ENCODE peak calls at places on chromosomes 6 and 20, in four cellular contexts. G is K562, E is GM12878, Z is HepG2. T is an unnamed sample.

GRCh38 chr6:98047881-98048280 is 764.9 kb upstream of the MMS22L start:
- DNase-seq in G (no peak), E (no peak), Z (no peak), T (no peak)

GRCh38 chr6:21791596-21791995 is 198.0 kb downstream of the SOX4 start:
- DNase-seq in E (no peak), Z (no peak), G (no peak), T (no peak)

GRCh38 chr6:79947191-79948173 is at the start of gene ELOVL4:
- DNase-seq in Z (no peak), G (no peak), E (no peak), T (peak)

GRCh38 chr6:42702200-42702599 is 20.2 kb downstream of the PRPH2 start:
- DNase-seq in G (no peak), Z (peak), E (no peak), T (no peak)

GRCh38 chr6:101668496-101668895 is 275.0 kb downstream of the GRIK2 start:
- DNase-seq in Z (no peak), G (no peak), E (no peak), T (no peak)

GRCh38 chr6:36839819-36840379 is 655 bp upstream of the CPNE5 start:
- DNase-seq in Z (no peak), E (no peak), G (peak), T (peak)

GRCh38 chr20:51631011-51631950 is 88.8 kb upstream of the NFATC2 start:
- DNase-seq in Z (peak), G (peak), E (no peak), T (no peak)

GRCh38 chr20:31853481-31853880 is 8.1 kb upstream of the FOXS1 start:
- DNase-seq in Z (no peak), G (no peak), E (no peak), T (no peak)

GRCh38 chr6:153662982-153663381 is 376.1 kb upstream of the OPRM1 start:
- DNase-seq in E (no peak), Z (no peak), G (no peak), T (no peak)

GRCh38 chr6:149254241-149254640 is 63.3 kb upstream of the TAB2 start:
- DNase-seq in E (no peak), G (no peak), Z (no peak), T (no peak)

GRCh38 chr20:62704341-62704948 is 4.2 kb upstream of the NTSR1 start:
- DNase-seq in G (peak), E (no peak), Z (peak), T (no peak)

GRCh38 chr6:34961082-34961481 is 72.0 kb downstream of the ANKS1A start:
- DNase-seq in Z (no peak), E (no peak), G (no peak), T (no peak)

DNA sequence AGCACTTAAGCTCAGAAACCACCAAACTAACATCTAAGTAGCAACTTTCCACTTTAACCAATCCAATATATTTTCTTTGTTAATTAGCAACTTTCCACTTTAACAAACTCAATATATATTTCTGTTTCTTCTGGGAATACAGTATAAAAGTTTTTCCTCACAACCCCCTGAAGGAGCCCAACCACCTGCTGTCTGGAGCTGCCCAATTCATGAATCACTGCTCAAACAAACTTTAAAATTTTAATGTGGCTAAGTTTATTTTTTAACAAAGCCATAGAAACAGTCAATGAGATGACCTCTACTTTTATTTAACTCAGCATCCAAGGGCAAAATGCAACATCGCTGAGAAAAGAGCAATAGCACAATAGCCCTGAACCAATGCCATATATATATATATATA is 500.1 kb downstream of the EPM2A start:
- DNase-seq in E (no peak), G (no peak), Z (no peak), T (no peak)
- TF ChIP-seq ESRRA in E (no peak), G (no peak), Z (no peak), T (no peak)

GRCh38 chr6:114576330-114576729 is 233.5 kb upstream of the HS3ST5 start:
- DNase-seq in G (no peak), E (no peak), Z (no peak), T (no peak)
- TF ChIP-seq NR2C2 in G (no peak), E (no peak), Z (no peak), T (no peak)

DNA sequence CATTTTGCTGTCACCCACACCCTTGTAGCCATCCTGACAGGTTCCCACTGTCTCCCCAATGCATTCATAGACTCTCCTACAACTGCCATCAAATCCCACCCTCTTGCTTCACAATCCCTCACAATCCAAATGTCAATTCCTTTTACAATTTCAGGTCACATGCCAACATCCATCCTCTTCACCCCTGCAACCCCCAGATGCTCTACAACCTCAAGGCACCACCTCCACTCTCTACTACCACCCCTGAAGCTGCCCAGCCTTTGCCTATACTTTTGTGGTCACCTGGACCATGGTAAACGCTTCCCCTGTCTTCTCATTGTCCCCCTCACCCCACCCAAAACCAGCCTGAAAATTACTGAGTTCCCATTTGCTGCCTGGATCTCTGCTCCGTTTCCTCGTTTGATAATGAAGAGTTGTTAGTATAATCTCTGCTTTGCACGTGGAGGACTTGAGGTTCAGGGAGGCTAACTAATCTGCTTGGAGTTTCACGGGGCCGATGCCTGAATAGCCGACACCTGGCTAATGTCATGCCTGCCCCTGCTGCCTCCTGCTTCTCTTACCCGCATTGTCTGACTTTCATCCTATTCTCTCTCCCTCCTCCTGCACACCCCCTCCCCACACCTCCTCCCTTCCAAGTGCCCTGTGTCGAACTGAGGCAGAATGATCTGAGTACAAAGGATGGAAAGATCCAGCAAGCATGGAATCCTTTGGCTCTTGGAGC is 82.4 kb upstream of the TOX2 start:
- DNase-seq in Z (no peak), E (no peak), G (no peak), T (no peak)
- TF ChIP-seq ESRRA in Z (no peak), E (no peak), G (no peak), T (no peak)

GRCh38 chr6:90442366-90442765 is 144.5 kb downstream of the MAP3K7 start:
- DNase-seq in G (no peak), E (no peak), Z (no peak), T (no peak)

GRCh38 chr6:90450268-90450953 is 136.5 kb downstream of the MAP3K7 start:
- DNase-seq in Z (no peak), G (no peak), E (no peak), T (no peak)

GRCh38 chr6:90444125-90444745 is 142.6 kb downstream of the MAP3K7 start:
- DNase-seq in G (no peak), Z (no peak), E (no peak), T (no peak)

GRCh38 chr6:90445533-90446108 is 141.3 kb downstream of the MAP3K7 start:
- DNase-seq in E (no peak), Z (no peak), G (no peak), T (no peak)

DNA sequence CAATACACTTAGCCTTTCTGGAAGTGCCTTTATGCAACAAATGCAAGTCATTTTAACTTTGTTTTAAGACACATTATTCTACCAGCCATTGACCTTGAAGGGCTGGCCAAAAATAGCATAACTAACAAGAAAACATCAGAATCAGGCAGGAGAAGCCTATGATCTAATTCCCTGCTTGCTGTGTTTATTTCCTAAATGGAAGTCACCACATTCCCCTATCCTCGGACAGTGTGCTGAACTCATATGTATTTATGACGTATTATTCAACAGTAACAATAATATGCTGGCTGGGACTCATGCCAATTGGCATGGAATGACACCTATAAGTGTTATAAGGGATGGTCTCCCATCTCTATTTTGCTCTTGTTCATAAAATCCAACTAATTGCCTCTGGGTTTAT is 140.7 kb downstream of the MAP3K7 start:
- DNase-seq in Z (no peak), E (no peak), G (no peak), T (no peak)
- TF ChIP-seq NR2C2 in Z (no peak), E (no peak), G (no peak), T (no peak)

GRCh38 chr6:83920017-83920416 is 60.5 kb downstream of the CYB5R4 start:
- DNase-seq in Z (no peak), E (no peak), G (no peak), T (no peak)
- TF ChIP-seq ESRRA in Z (no peak), E (no peak), G (no peak), T (no peak)

DNA sequence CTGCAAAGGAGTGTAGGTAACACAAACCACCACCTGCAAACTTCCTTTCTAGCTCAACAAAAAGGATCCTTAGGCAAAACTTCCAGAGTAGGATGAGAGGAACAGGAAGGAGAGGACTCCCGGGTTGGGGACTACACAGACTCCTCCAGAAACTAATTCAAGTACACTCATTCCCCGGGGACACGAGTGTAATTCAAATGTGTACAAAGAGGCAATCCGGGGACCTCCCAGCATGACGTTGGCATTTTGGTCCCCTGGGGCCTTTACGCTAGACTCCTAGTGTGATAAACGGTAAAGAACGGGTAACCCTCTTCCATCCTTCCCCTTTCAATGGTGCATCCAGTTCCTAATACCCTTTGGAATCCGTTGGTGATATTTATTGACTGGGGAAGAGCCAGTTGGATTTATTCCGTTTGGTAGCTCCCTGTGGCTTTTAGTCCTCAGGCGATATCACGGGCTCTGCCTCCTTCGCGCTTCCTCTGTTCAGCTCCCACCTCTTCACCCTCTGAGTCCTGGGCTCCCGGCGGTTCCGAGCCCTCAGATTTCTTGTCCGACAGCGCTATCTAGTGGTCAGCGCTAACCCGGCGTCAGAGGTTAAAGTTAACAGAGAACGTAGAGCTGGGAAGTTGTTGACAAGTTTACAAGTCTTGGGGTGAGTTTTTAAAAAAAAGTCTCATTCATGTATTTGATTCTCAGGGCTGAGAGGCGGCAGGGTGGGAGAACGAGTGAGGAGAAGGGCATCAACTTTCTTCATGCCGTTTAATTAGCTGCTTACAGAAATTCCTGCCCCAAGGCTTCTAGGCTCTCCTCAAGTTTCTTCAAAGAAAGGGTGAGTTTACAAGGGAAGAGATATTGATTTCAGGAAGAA is 2.9 kb upstream of the COL12A1 start:
- DNase-seq in E (peak), Z (peak), G (peak), T (peak)
- TF ChIP-seq NR2C2 in E (no peak), Z (no peak), G (peak), T (no peak)

DNA sequence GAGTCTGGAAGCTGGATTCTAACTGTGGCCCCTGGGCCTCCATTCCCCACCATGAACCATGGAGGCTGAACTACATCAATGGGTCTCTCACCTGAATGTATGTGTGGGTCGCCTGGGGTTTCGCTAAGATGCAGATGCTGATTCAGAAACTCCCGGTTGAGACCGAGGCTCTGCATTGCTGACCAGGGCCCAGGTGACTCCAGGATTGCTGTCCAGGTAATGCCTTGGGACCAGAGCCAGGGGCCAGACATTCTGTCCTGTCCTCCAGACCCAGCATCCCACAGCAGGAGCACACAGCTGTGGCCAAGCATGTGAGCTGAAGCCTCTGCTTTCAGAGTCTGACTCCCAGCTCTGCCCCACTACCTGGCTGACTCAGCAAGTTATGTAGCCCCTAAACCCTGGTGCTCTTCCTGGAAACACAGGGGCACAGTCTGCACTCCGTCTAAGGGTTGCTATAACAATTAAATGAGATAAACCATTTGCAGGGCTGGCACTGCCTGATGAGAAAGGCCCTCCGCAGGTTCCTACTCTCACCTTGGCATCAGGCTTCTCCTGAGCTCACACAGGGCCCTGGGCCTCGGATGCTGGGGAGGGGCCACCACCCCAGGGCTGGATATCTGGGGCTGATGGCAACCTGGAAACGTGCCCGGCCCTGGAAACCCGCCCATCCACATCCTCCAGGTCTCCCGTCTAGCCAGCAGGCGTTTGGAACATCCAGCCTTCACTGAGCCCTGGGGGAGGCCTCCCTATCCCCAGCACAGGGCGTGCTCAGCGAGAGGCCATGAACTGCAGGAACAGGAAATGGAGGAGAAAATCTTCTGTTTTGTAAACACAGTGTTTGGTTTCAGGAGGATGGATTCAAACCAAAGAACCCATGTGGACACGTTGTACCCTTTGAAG is 175.7 kb downstream of the DLL1 start:
- DNase-seq in G (no peak), Z (no peak), E (no peak), T (peak)
- TF ChIP-seq ESRRA in G (no peak), Z (no peak), E (no peak), T (no peak)

GRCh38 chr6:114418304-114418972 is 75.6 kb upstream of the HS3ST5 start:
- DNase-seq in Z (no peak), E (no peak), G (no peak), T (no peak)
- TF ChIP-seq NR2C2 in Z (no peak), E (no peak), G (no peak), T (no peak)

GRCh38 chr20:13028673-13029072 is 19.9 kb downstream of the SPTLC3 start:
- DNase-seq in G (no peak), E (no peak), Z (no peak), T (no peak)
- TF ChIP-seq ESRRA in G (no peak), E (no peak), Z (no peak), T (no peak)

GRCh38 chr6:128464790-128465189 is 55.6 kb downstream of the PTPRK start:
- DNase-seq in E (no peak), Z (no peak), G (no peak), T (no peak)
- TF ChIP-seq NR2C2 in E (no peak), Z (no peak), G (no peak), T (no peak)